ENCODE peak calls at places on chromosome 21, in four cellular contexts. One of them, this sample, is unnamed.
A peak's percentile ranks its signal among the peaks of the same experiment; 100 is the strongest.

GRCh38 chr21:26115346-26115745 is 55.2 kb downstream of the APP start:
- DNase-seq in GM12892: no peak
- DNase-seq in H1: no peak
- DNase-seq in GM12878: no peak
- DNase-seq in this sample: peak; percentile 30

GRCh38 chr21:25487046-25487594 is 120.2 kb downstream of the MRPL39 start:
- DNase-seq in GM12878: peak; percentile 96
- DNase-seq in H1: no peak
- DNase-seq in GM12892: no peak
- DNase-seq in this sample: no peak

GRCh38 chr21:35989185-35989735 is 71.1 kb downstream of the SETD4 start:
- DNase-seq in GM12878: no peak
- DNase-seq in GM12892: no peak
- DNase-seq in H1: no peak
- DNase-seq in this sample: no peak

GRCh38 chr21:25722631-25723030 is 12.1 kb downstream of the ATP5PF start:
- DNase-seq in GM12878: no peak
- DNase-seq in H1: no peak
- DNase-seq in GM12892: no peak
- DNase-seq in this sample: no peak

GRCh38 chr21:35145626-35146236 is 96.6 kb upstream of the RUNX1 start:
- DNase-seq in GM12878: no peak
- DNase-seq in GM12892: no peak
- DNase-seq in H1: no peak
- DNase-seq in this sample: no peak

GRCh38 chr21:38679531-38679930 is 126.2 kb upstream of the ETS2 start:
- DNase-seq in H1: no peak
- DNase-seq in GM12878: peak; percentile 9
- DNase-seq in GM12892: no peak
- DNase-seq in this sample: no peak

GRCh38 chr21:14877581-14878228 is 187.1 kb downstream of the NRIP1 start:
- DNase-seq in GM12892: no peak
- DNase-seq in H1: no peak
- DNase-seq in GM12878: no peak
- DNase-seq in this sample: no peak

GRCh38 chr21:39314155-39315027 is 959 bp upstream of the BRWD1 start:
- DNase-seq in H1: no peak
- DNase-seq in GM12878: no peak
- DNase-seq in GM12892: no peak
- DNase-seq in this sample: no peak

GRCh38 chr21:22941779-22942178 is 1943.6 kb downstream of the NCAM2 start:
- DNase-seq in GM12892: no peak
- DNase-seq in H1: no peak
- DNase-seq in GM12878: no peak
- DNase-seq in this sample: no peak

GRCh38 chr21:37061926-37062591 is 10.8 kb downstream of the PIGP start:
- DNase-seq in GM12892: no peak
- DNase-seq in H1: no peak
- DNase-seq in GM12878: no peak
- DNase-seq in this sample: no peak

GRCh38 chr21:36350282-36350910 is 30.4 kb downstream of the MORC3 start:
- DNase-seq in GM12878: no peak
- DNase-seq in GM12892: no peak
- DNase-seq in H1: no peak
- DNase-seq in this sample: no peak

GRCh38 chr21:30391615-30392014 is 4.2 kb upstream of the KRTAP13-1 start:
- DNase-seq in H1: no peak
- DNase-seq in GM12878: no peak
- DNase-seq in GM12892: no peak
- DNase-seq in this sample: no peak

GRCh38 chr21:21997390-21998333 is 999.5 kb downstream of the NCAM2 start:
- DNase-seq in H1: no peak
- DNase-seq in GM12878: no peak
- DNase-seq in GM12892: no peak
- DNase-seq in this sample: no peak

GRCh38 chr21:35223480-35224156 is 174.5 kb upstream of the RUNX1 start:
- DNase-seq in H1: no peak
- DNase-seq in GM12878: no peak
- DNase-seq in GM12892: no peak
- DNase-seq in this sample: no peak

GRCh38 chr21:14736162-14736561 is 190.0 kb upstream of the SAMSN1 start:
- DNase-seq in GM12878: peak; percentile 48
- DNase-seq in GM12892: no peak
- DNase-seq in H1: no peak
- DNase-seq in this sample: no peak

GRCh38 chr21:35324372-35325220 is 275.5 kb upstream of the RUNX1 start:
- DNase-seq in GM12892: no peak
- DNase-seq in GM12878: no peak
- DNase-seq in H1: no peak
- DNase-seq in this sample: no peak

GRCh38 chr21:31688603-31689368 is 29.3 kb downstream of the SOD1 start:
- DNase-seq in GM12878: no peak
- DNase-seq in H1: no peak
- DNase-seq in GM12892: no peak
- DNase-seq in this sample: no peak

GRCh38 chr21:35438643-35439404 is 389.7 kb upstream of the RUNX1 start:
- DNase-seq in GM12892: no peak
- DNase-seq in GM12878: peak; percentile 21
- DNase-seq in H1: no peak
- DNase-seq in this sample: no peak

GRCh38 chr21:14995695-14996490 is 68.9 kb downstream of the NRIP1 start:
- DNase-seq in GM12892: no peak
- DNase-seq in H1: no peak
- DNase-seq in GM12878: no peak
- DNase-seq in this sample: no peak

GRCh38 chr21:31609081-31609480 is 50.4 kb upstream of the SOD1 start:
- DNase-seq in GM12892: no peak
- DNase-seq in GM12878: no peak
- DNase-seq in H1: no peak
- DNase-seq in this sample: no peak

GRCh38 chr21:34011660-34012059 is 61.7 kb upstream of the MRPS6 start:
- DNase-seq in H1: no peak
- DNase-seq in GM12892: no peak
- DNase-seq in GM12878: no peak
- DNase-seq in this sample: no peak

GRCh38 chr21:34004984-34005383 is 68.4 kb upstream of the MRPS6 start:
- DNase-seq in GM12878: no peak
- DNase-seq in GM12892: no peak
- DNase-seq in H1: no peak
- DNase-seq in this sample: no peak

GRCh38 chr21:34006603-34007168 is 66.7 kb upstream of the MRPS6 start:
- DNase-seq in GM12892: no peak
- DNase-seq in H1: no peak
- DNase-seq in GM12878: no peak
- DNase-seq in this sample: no peak

GRCh38 chr21:34009193-34009592 is 64.2 kb upstream of the MRPS6 start:
- DNase-seq in H1: no peak
- DNase-seq in GM12892: no peak
- DNase-seq in GM12878: no peak
- DNase-seq in this sample: no peak

GRCh38 chr21:34008618-34009017 is 64.8 kb upstream of the MRPS6 start:
- DNase-seq in GM12892: no peak
- DNase-seq in GM12878: no peak
- DNase-seq in H1: no peak
- DNase-seq in this sample: no peak
- TF ChIP-seq TAF1 in GM12892: no peak
- TF ChIP-seq TAF1 in GM12878: no peak
- TF ChIP-seq TAF1 in H1: no peak
- TF ChIP-seq TAF1 in this sample: no peak

DNA sequence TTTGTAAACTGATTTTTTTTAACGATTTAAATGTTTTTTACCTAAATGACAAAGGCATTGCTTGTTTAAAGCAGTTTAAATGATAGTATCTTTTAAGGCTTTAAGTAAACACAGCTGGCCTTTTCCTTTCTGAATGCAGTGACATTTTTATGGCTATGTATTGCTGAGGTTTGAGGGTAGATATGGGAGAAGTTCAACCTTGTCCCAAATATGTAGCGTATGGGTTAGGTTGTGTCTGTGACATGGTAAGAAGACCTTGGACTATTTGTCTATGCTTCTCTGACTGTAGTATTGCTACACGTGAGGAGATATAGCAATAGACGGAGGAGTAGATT is 32.5 kb downstream of the PKNOX1 start:
- DNase-seq in H1: no peak
- DNase-seq in GM12878: no peak
- DNase-seq in GM12892: no peak
- DNase-seq in this sample: no peak
- TF ChIP-seq TAF1 in H1: no peak
- TF ChIP-seq TAF1 in GM12878: no peak
- TF ChIP-seq TAF1 in GM12892: no peak
- TF ChIP-seq TAF1 in this sample: no peak

GRCh38 chr21:29096619-29097018 is 23.2 kb upstream of the CCT8 start:
- DNase-seq in GM12892: no peak
- DNase-seq in H1: no peak
- DNase-seq in GM12878: no peak
- DNase-seq in this sample: no peak
- TF ChIP-seq TAF1 in GM12892: no peak
- TF ChIP-seq TAF1 in H1: no peak
- TF ChIP-seq TAF1 in GM12878: no peak
- TF ChIP-seq TAF1 in this sample: no peak

GRCh38 chr21:42058631-42059111 is 12.4 kb upstream of the UMODL1 start:
- DNase-seq in H1: no peak
- DNase-seq in GM12878: no peak
- DNase-seq in GM12892: no peak
- DNase-seq in this sample: no peak
- TF ChIP-seq TAF1 in H1: no peak
- TF ChIP-seq TAF1 in GM12878: no peak
- TF ChIP-seq TAF1 in GM12892: no peak
- TF ChIP-seq TAF1 in this sample: no peak

GRCh38 chr21:45620201-45620600 is 23.3 kb upstream of the PCBP3 start:
- DNase-seq in H1: no peak
- DNase-seq in GM12878: no peak
- DNase-seq in GM12892: no peak
- DNase-seq in this sample: peak; percentile 3
- TF ChIP-seq TAF1 in H1: no peak
- TF ChIP-seq TAF1 in GM12878: no peak
- TF ChIP-seq TAF1 in GM12892: no peak
- TF ChIP-seq TAF1 in this sample: no peak

DNA sequence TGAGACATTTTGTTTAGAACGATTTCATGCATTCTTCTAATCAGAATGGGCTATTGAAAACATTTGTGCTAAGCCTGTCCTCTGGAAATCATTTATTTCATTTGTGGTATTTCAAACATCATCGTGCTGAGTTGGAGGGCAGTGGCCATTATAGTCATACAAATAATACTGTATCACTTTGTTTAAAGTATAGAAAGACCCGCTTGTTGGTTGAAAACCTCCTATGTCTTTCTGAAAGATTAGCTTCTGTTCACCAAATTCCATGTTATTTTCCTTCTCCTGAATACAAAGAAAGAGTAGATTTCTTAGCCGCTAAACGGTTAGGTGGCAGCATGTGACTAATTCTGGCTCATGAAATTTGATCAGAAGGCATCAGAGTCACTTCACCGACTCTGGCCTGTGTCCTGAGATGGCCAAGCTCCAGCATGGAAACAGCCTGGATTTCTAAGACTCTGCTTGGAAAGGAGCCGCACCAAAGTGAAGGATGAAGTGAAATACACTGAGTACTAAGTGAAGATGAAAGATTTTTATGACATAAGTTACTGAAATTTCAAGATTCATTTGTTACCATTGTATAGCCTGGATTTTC is 355.1 kb downstream of the USP25 start:
- DNase-seq in H1: no peak
- DNase-seq in GM12878: no peak
- DNase-seq in GM12892: no peak
- DNase-seq in this sample: no peak
- TF ChIP-seq TAF1 in H1: no peak
- TF ChIP-seq TAF1 in GM12878: no peak
- TF ChIP-seq TAF1 in GM12892: no peak
- TF ChIP-seq TAF1 in this sample: no peak

DNA sequence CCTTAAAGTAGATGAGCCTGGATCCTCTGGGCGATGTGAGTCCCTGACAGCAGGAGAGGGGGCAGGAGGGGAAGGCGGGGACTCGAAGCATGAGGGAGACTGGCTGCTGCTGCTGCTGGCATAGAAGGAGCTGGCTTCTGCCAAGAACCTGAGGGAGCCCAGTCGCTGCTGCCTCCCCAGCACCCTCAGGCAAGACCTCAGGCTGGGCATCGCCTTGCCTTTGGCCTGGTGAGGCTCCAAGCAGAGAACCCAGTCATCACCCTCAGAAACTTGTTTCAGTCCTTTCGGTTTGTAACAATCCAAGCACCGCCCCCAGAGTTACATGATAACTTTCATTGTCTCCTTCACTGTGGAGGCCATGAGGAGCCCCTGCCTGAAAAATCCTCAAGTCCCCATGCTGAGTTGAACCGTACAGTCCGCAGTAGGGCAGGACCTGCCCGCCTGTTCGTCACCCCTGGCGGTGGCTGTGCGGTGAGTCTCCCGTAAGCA is 38.8 kb downstream of the POFUT2 start:
- DNase-seq in GM12892: no peak
- DNase-seq in GM12878: no peak
- DNase-seq in H1: peak; percentile 62
- DNase-seq in this sample: peak; percentile 71
- TF ChIP-seq TAF1 in GM12892: no peak
- TF ChIP-seq TAF1 in GM12878: no peak
- TF ChIP-seq TAF1 in H1: no peak
- TF ChIP-seq TAF1 in this sample: no peak

GRCh38 chr21:46295996-46296752 is 10.0 kb downstream of the YBEY start:
- DNase-seq in GM12878: no peak
- DNase-seq in H1: peak; percentile 51
- DNase-seq in GM12892: no peak
- DNase-seq in this sample: no peak

GRCh38 chr21:46299167-46299566 is 13.0 kb downstream of the YBEY start:
- DNase-seq in H1: no peak
- DNase-seq in GM12878: no peak
- DNase-seq in GM12892: no peak
- DNase-seq in this sample: no peak

GRCh38 chr21:46298083-46298412 is 11.9 kb downstream of the YBEY start:
- DNase-seq in GM12878: no peak
- DNase-seq in GM12892: no peak
- DNase-seq in H1: no peak
- DNase-seq in this sample: no peak

GRCh38 chr21:46295177-46295711 is 9.1 kb downstream of the YBEY start:
- DNase-seq in H1: peak; percentile 51
- DNase-seq in GM12892: no peak
- DNase-seq in GM12878: no peak
- DNase-seq in this sample: peak; percentile 37

DNA sequence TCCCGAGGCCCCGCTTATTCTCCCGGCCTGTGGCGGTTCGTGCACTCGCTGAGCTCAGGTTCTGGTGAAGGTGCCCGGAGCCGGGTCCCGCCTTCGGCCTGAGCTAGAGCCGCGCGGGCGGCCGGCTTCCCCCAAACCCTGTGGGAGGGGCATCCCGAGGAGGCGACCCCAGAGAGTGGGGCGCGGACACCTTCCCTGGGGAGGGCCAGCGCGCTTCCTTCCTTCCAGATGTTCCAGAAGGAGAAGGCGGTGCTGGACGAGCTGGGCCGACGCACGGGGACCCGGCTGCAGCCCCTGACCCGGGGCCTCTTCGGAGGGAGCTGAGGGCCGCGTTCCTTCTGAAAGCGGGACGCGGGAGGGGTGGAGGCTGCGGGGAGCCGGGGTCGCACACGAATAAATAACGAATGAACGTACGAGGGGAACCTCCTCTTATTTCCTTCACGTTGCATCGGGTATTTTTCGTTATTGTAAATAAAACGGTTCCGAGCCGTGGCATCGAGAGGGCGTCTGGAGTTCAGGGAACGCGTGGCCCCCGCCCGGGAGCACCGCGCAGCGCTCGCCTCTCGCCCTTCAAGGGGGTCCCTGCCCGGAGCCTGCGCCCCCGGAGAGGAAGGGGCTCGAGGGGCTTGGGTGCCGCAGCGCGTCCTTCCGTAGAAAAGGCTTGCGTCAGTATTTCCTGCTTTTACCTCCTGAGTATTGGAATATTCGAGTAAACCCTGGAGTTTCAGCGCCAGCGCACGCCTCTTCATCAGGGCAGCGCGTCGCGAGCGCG is 11.4 kb downstream of the YBEY start:
- DNase-seq in GM12878: no peak
- DNase-seq in GM12892: no peak
- DNase-seq in H1: peak; percentile 74
- DNase-seq in this sample: no peak
- TF ChIP-seq TAF1 in GM12878: no peak
- TF ChIP-seq TAF1 in GM12892: no peak
- TF ChIP-seq TAF1 in H1: no peak
- TF ChIP-seq TAF1 in this sample: no peak

This sample was measured in SK-N-SH.